ENCODE peak calls at places on chromosomes 16 and 17, in nine cellular contexts. R is sigmoid colon; Z is stimulated activated CD8-positive, alpha-beta memory T cell treated with anti-CD3 and anti-CD28 coated beads, Interleukin-15, amount 100 ng/mL, for 48 hours; Y is aorta; F is HT-29; T is astrocyte of the spinal cord; H is B cell; S is RPMI7951; P is AG09319. V is an unnamed sample.

GRCh38 chr17:9231449-9232154 is 210.3 kb downstream of the NTN1 start:
- DNase-seq in R (no peak), Z (no peak), Y (peak; percentile 47), F (no peak), T (no peak), H (no peak), S (no peak), P (no peak), V (no peak)

GRCh38 chr16:15949210-15950166 is at the start of gene ABCC1:
- DNase-seq in R (no peak), Z (peak; percentile 55), Y (peak; percentile 54), F (peak; percentile 52), T (no peak), H (peak; percentile 41), S (peak; percentile 41), P (no peak), V (peak; percentile 91)

GRCh38 chr17:58382108-58382884 is 30.3 kb upstream of the SUPT4H1 start:
- DNase-seq in R (no peak), Z (no peak), Y (no peak), F (no peak), T (no peak), H (peak; percentile 55), S (no peak), P (no peak), V (peak; percentile 39)

GRCh38 chr17:79506955-79507354 is 103.9 kb downstream of the RBFOX3 start:
- DNase-seq in R (no peak), Z (no peak), Y (no peak), F (no peak), T (no peak), H (no peak), S (no peak), P (no peak), V (no peak)

GRCh38 chr17:77045441-77046041 is 95.2 kb upstream of the SEC14L1 start:
- DNase-seq in R (no peak), Z (no peak), Y (no peak), F (no peak), T (peak; percentile 20), H (no peak), S (peak; percentile 58), P (no peak), V (no peak)

GRCh38 chr17:7043544-7044268 is at the start of gene SLC16A11:
- DNase-seq in R (no peak), Z (no peak), Y (no peak), F (no peak), T (peak; percentile 17), H (peak; percentile 87), S (no peak), P (no peak), V (peak; percentile 69)

GRCh38 chr17:55289106-55289446 is 24.3 kb downstream of the HLF start:
- DNase-seq in R (no peak), Z (no peak), Y (no peak), F (no peak), T (no peak), H (no peak), S (no peak), P (no peak), V (no peak)

GRCh38 chr16:10885246-10885645 is 8.2 kb downstream of the CIITA start:
- DNase-seq in R (no peak), Z (no peak), Y (no peak), F (no peak), T (no peak), H (peak; percentile 39), S (no peak), P (no peak), V (no peak)

GRCh38 chr16:31182391-31182790 is 2.5 kb downstream of the FUS start:
- DNase-seq in R (no peak), Z (no peak), Y (no peak), F (no peak), T (no peak), H (no peak), S (no peak), P (no peak), V (no peak)

GRCh38 chr17:144936-145670 is 7.7 kb downstream of the SCGB1C2 start:
- DNase-seq in R (peak; percentile 30), Z (no peak), Y (peak; percentile 24), F (no peak), T (no peak), H (peak; percentile 9), S (no peak), P (no peak), V (no peak)

GRCh38 chr17:2194778-2195417 is 108.7 kb downstream of the SMG6 start:
- DNase-seq in R (no peak), Z (no peak), Y (no peak), F (no peak), T (no peak), H (no peak), S (no peak), P (no peak), V (no peak)

GRCh38 chr16:51967566-51967965 is 579.4 kb downstream of the TOX3 start:
- DNase-seq in R (no peak), Z (no peak), Y (no peak), F (no peak), T (no peak), H (no peak), S (no peak), P (no peak), V (no peak)

GRCh38 chr16:56932588-56933265 is 785 bp downstream of the HERPUD1 start:
- DNase-seq in R (peak; percentile 92), Z (no peak), Y (peak; percentile 89), F (peak; percentile 75), T (peak; percentile 60), H (peak; percentile 56), S (peak; percentile 74), P (peak; percentile 45), V (peak; percentile 45)

GRCh38 chr17:60600490-60601431 is 768 bp downstream of the PPM1D start:
- DNase-seq in R (peak; percentile 87), Z (peak; percentile 34), Y (peak; percentile 85), F (peak; percentile 92), T (peak; percentile 88), H (peak; percentile 68), S (peak; percentile 75), P (no peak), V (peak; percentile 63)

GRCh38 chr16:80544326-80544725 is 3.5 kb downstream of the DYNLRB2 start:
- DNase-seq in R (no peak), Z (no peak), Y (no peak), F (no peak), T (no peak), H (no peak), S (no peak), P (no peak), V (no peak)

GRCh38 chr17:50259484-50260324 is 14.6 kb upstream of the TMEM92 start:
- DNase-seq in R (peak; percentile 66), Z (no peak), Y (no peak), F (no peak), T (no peak), H (no peak), S (no peak), P (no peak), V (peak; percentile 7)

V was measured in GM13977.